ENCODE peak calls at places on chromosome 6, in nine cellular contexts. One of them, this sample, is unnamed.

GRCh38 chr6:113350521-113350920 is 506.6 kb upstream of the MARCKS start:
- DNase-seq in EH: peak; percentile 38
- DNase-seq in Jurkat, Clone E6-1: no peak
- DNase-seq in effector memory CD4-positive, alpha-beta T cell: no peak
- DNase-seq in ovary: no peak
- DNase-seq in fibroblast of pulmonary artery: peak; percentile 46
- DNase-seq in natural killer cell: no peak
- DNase-seq in RPMI8226: no peak
- DNase-seq in ureter: no peak
- DNase-seq in this sample: no peak

GRCh38 chr6:44254957-44255808 is 2.1 kb downstream of the SLC35B2 start:
- DNase-seq in EH: peak; percentile 27
- DNase-seq in Jurkat, Clone E6-1: no peak
- DNase-seq in effector memory CD4-positive, alpha-beta T cell: no peak
- DNase-seq in ovary: no peak
- DNase-seq in fibroblast of pulmonary artery: no peak
- DNase-seq in natural killer cell: no peak
- DNase-seq in RPMI8226: peak; percentile 23
- DNase-seq in ureter: no peak
- DNase-seq in this sample: no peak

GRCh38 chr6:37983720-37984501 is 164.4 kb downstream of the ZFAND3 start:
- DNase-seq in EH: no peak
- DNase-seq in Jurkat, Clone E6-1: no peak
- DNase-seq in effector memory CD4-positive, alpha-beta T cell: no peak
- DNase-seq in ovary: no peak
- DNase-seq in fibroblast of pulmonary artery: no peak
- DNase-seq in natural killer cell: no peak
- DNase-seq in RPMI8226: no peak
- DNase-seq in ureter: no peak
- DNase-seq in this sample: no peak

GRCh38 chr6:150634641-150635292 is 35.1 kb downstream of the PLEKHG1 start:
- DNase-seq in EH: peak; percentile 3
- DNase-seq in Jurkat, Clone E6-1: no peak
- DNase-seq in effector memory CD4-positive, alpha-beta T cell: no peak
- DNase-seq in ovary: no peak
- DNase-seq in fibroblast of pulmonary artery: no peak
- DNase-seq in natural killer cell: no peak
- DNase-seq in RPMI8226: no peak
- DNase-seq in ureter: no peak
- DNase-seq in this sample: no peak

GRCh38 chr6:70375166-70375565 is 38.1 kb upstream of the FAM135A start:
- DNase-seq in EH: peak; percentile 63
- DNase-seq in Jurkat, Clone E6-1: no peak
- DNase-seq in effector memory CD4-positive, alpha-beta T cell: no peak
- DNase-seq in ovary: no peak
- DNase-seq in fibroblast of pulmonary artery: peak; percentile 18
- DNase-seq in natural killer cell: no peak
- DNase-seq in RPMI8226: no peak
- DNase-seq in ureter: no peak
- DNase-seq in this sample: no peak

GRCh38 chr6:157708933-157709332 is 114.1 kb upstream of the SNX9 start:
- DNase-seq in EH: no peak
- DNase-seq in Jurkat, Clone E6-1: no peak
- DNase-seq in effector memory CD4-positive, alpha-beta T cell: no peak
- DNase-seq in ovary: no peak
- DNase-seq in fibroblast of pulmonary artery: no peak
- DNase-seq in natural killer cell: no peak
- DNase-seq in RPMI8226: peak; percentile 95
- DNase-seq in ureter: no peak
- DNase-seq in this sample: no peak

GRCh38 chr6:44715188-44715587 is 327.7 kb downstream of the CDC5L start:
- DNase-seq in EH: peak; percentile 72
- DNase-seq in Jurkat, Clone E6-1: no peak
- DNase-seq in effector memory CD4-positive, alpha-beta T cell: no peak
- DNase-seq in ovary: no peak
- DNase-seq in fibroblast of pulmonary artery: no peak
- DNase-seq in natural killer cell: no peak
- DNase-seq in RPMI8226: no peak
- DNase-seq in ureter: no peak
- DNase-seq in this sample: no peak

GRCh38 chr6:4599924-4600323 is 176.3 kb upstream of the CDYL start:
- DNase-seq in EH: peak; percentile 80
- DNase-seq in Jurkat, Clone E6-1: no peak
- DNase-seq in effector memory CD4-positive, alpha-beta T cell: no peak
- DNase-seq in ovary: no peak
- DNase-seq in fibroblast of pulmonary artery: peak; percentile 94
- DNase-seq in natural killer cell: no peak
- DNase-seq in RPMI8226: no peak
- DNase-seq in ureter: no peak
- DNase-seq in this sample: no peak

GRCh38 chr6:56708810-56709597 is 66.3 kb upstream of the DST start:
- DNase-seq in EH: peak; percentile 76
- DNase-seq in Jurkat, Clone E6-1: peak; percentile 63
- DNase-seq in effector memory CD4-positive, alpha-beta T cell: no peak
- DNase-seq in ovary: no peak
- DNase-seq in fibroblast of pulmonary artery: peak; percentile 85
- DNase-seq in natural killer cell: no peak
- DNase-seq in RPMI8226: peak; percentile 64
- DNase-seq in ureter: no peak
- DNase-seq in this sample: peak; percentile 60

GRCh38 chr6:145789443-145789842 is 25.2 kb downstream of the FBXO30 start:
- DNase-seq in EH: peak; percentile 12
- DNase-seq in Jurkat, Clone E6-1: no peak
- DNase-seq in effector memory CD4-positive, alpha-beta T cell: no peak
- DNase-seq in ovary: no peak
- DNase-seq in fibroblast of pulmonary artery: peak; percentile 22
- DNase-seq in natural killer cell: no peak
- DNase-seq in RPMI8226: no peak
- DNase-seq in ureter: no peak
- DNase-seq in this sample: no peak

GRCh38 chr6:113693866-113694265 is 163.3 kb upstream of the MARCKS start:
- DNase-seq in EH: no peak
- DNase-seq in Jurkat, Clone E6-1: no peak
- DNase-seq in effector memory CD4-positive, alpha-beta T cell: no peak
- DNase-seq in ovary: no peak
- DNase-seq in fibroblast of pulmonary artery: no peak
- DNase-seq in natural killer cell: no peak
- DNase-seq in RPMI8226: no peak
- DNase-seq in ureter: no peak
- DNase-seq in this sample: no peak

GRCh38 chr6:40039042-40039441 is 104.8 kb upstream of the MOCS1 start:
- DNase-seq in EH: no peak
- DNase-seq in Jurkat, Clone E6-1: no peak
- DNase-seq in effector memory CD4-positive, alpha-beta T cell: no peak
- DNase-seq in ovary: no peak
- DNase-seq in fibroblast of pulmonary artery: no peak
- DNase-seq in natural killer cell: no peak
- DNase-seq in RPMI8226: no peak
- DNase-seq in ureter: no peak
- DNase-seq in this sample: no peak